ENCODE peak calls at places on chromosome 17, in five cellular contexts. B is T47D, N is caudate nucleus, W is left kidney, X is mesothelial cell of epicardium. Y is an unnamed sample.

GRCh38 chr17:924711-925480 is 54.7 kb downstream of the NXN start:
- DNase-seq in B (peak; percentile 89), N (no peak), W (no peak), X (no peak), Y (no peak)

GRCh38 chr17:76726231-76726765 is at the start of gene JMJD6:
- DNase-seq in B (peak; percentile 99), N (peak; percentile 96), X (peak; percentile 83), W (peak; percentile 99), Y (peak; percentile 90)

GRCh38 chr17:3845361-3845753 is 689 bp downstream of the NCBP3 start:
- DNase-seq in W (no peak), B (peak; percentile 46), N (no peak), X (no peak), Y (no peak)

GRCh38 chr17:74917430-74917829 is 5.6 kb downstream of the USH1G start:
- DNase-seq in X (no peak), B (no peak), W (no peak), N (no peak), Y (no peak)

GRCh38 chr17:48840441-48840840 is 9.6 kb downstream of the CALCOCO2 start:
- DNase-seq in N (no peak), X (no peak), B (no peak), W (no peak), Y (no peak)

GRCh38 chr17:75130059-75130631 is 1.4 kb downstream of the NT5C start:
- DNase-seq in N (no peak), W (no peak), B (no peak), X (no peak), Y (no peak)

GRCh38 chr17:64736804-64737492 is 74.8 kb upstream of the SMURF2 start:
- DNase-seq in W (peak; percentile 29), X (no peak), B (peak; percentile 64), N (no peak), Y (no peak)

GRCh38 chr17:61903251-61903650 is 24.5 kb downstream of the INTS2 start:
- DNase-seq in N (no peak), W (no peak), X (no peak), B (no peak), Y (no peak)

GRCh38 chr17:48757524-48757961 is 29.0 kb upstream of the HOXB13 start:
- DNase-seq in B (no peak), N (no peak), W (no peak), X (no peak), Y (no peak)

GRCh38 chr17:81200695-81201580 is 21.8 kb downstream of the CEP131 start:
- DNase-seq in N (peak; percentile 43), W (peak; percentile 72), B (peak; percentile 79), X (no peak), Y (no peak)

GRCh38 chr17:28372203-28372944 is 880 bp downstream of the SARM1 start:
- DNase-seq in B (no peak), W (peak; percentile 60), X (no peak), N (no peak), Y (no peak)

GRCh38 chr17:57388326-57388725 is 132.0 kb downstream of the MSI2 start:
- DNase-seq in B (no peak), W (no peak), N (no peak), X (no peak), Y (no peak)

GRCh38 chr17:34842235-34842634 is 119.0 kb downstream of the CCT6B start:
- DNase-seq in W (no peak), B (no peak), X (no peak), N (no peak), Y (no peak)

GRCh38 chr17:48541574-48542113 is 3.3 kb downstream of the HOXB2 start:
- DNase-seq in X (no peak), B (peak; percentile 86), W (peak; percentile 91), N (no peak), Y (peak; percentile 67)

GRCh38 chr17:30323895-30324319 is 9.9 kb downstream of the TMIGD1 start:
- DNase-seq in X (no peak), N (no peak), B (peak; percentile 52), W (no peak), Y (no peak)

GRCh38 chr17:8994319-8994718 is 27.0 kb upstream of the NTN1 start:
- DNase-seq in X (peak; percentile 42), B (peak; percentile 64), N (peak; percentile 53), W (peak; percentile 80), Y (peak; percentile 57)

GRCh38 chr17:44000141-44000860 is 4.1 kb upstream of the NAGS start:
- DNase-seq in X (no peak), N (no peak), W (no peak), B (no peak), Y (no peak)

GRCh38 chr17:42894283-42895184 is 6.1 kb upstream of the G6PC1 start:
- DNase-seq in N (no peak), W (peak; percentile 68), X (no peak), B (no peak), Y (no peak)

GRCh38 chr17:73508057-73508930 is 136.0 kb downstream of the SDK2 start:
- DNase-seq in W (no peak), N (no peak), B (no peak), X (no peak), Y (no peak)

GRCh38 chr17:40323731-40324650 is 15.0 kb downstream of the RARA start:
- DNase-seq in N (no peak), W (no peak), B (peak; percentile 54), X (no peak), Y (no peak)

GRCh38 chr17:307741-308507 is 44.7 kb downstream of the RPH3AL start:
- DNase-seq in W (no peak), N (no peak), X (no peak), B (no peak), Y (no peak)

GRCh38 chr17:30570191-30570590 is 93.0 kb downstream of the GOSR1 start:
- DNase-seq in X (no peak), W (no peak), N (no peak), B (no peak), Y (no peak)

GRCh38 chr17:55584055-55584685 is 72.9 kb upstream of the SMIM36 start:
- DNase-seq in X (no peak), B (no peak), W (no peak), N (no peak), Y (no peak)

Y was measured in H1.